ENCODE peak calls at places on chromosomes 11 and 22, in four cellular contexts. One of them, this sample, is unnamed.

GRCh38 chr11:45209904-45210699 is 63.7 kb downstream of the PRDM11 start:
- DNase-seq in K562: no peak
- DNase-seq in GM12878: no peak
- DNase-seq in WTC11: peak; percentile 72
- DNase-seq in this sample: no peak

GRCh38 chr11:23539556-23539955 is 679.3 kb upstream of the CCDC179 start:
- DNase-seq in K562: no peak
- DNase-seq in GM12878: no peak
- DNase-seq in WTC11: no peak
- DNase-seq in this sample: no peak

GRCh38 chr11:29447821-29448220 is 569.0 kb downstream of the KCNA4 start:
- DNase-seq in GM12878: no peak
- DNase-seq in K562: no peak
- DNase-seq in WTC11: no peak
- DNase-seq in this sample: no peak

GRCh38 chr11:9962722-9963121 is 298.8 kb downstream of the SWAP70 start:
- DNase-seq in K562: no peak
- DNase-seq in WTC11: no peak
- DNase-seq in GM12878: peak; percentile 48
- DNase-seq in this sample: no peak

GRCh38 chr22:27107824-27108223 is 450.4 kb downstream of the MIAT start:
- DNase-seq in K562: no peak
- DNase-seq in GM12878: no peak
- DNase-seq in WTC11: no peak
- DNase-seq in this sample: peak; percentile 30

GRCh38 chr11:108009497-108010360 is 1.0 kb downstream of the CUL5 start:
- DNase-seq in K562: no peak
- DNase-seq in GM12878: no peak
- DNase-seq in WTC11: no peak
- DNase-seq in this sample: peak; percentile 16

GRCh38 chr11:15547685-15548084 is 433.0 kb downstream of the INSC start:
- DNase-seq in WTC11: no peak
- DNase-seq in K562: no peak
- DNase-seq in GM12878: no peak
- DNase-seq in this sample: no peak

GRCh38 chr22:38072322-38073149 is 11.4 kb downstream of the SLC16A8 start:
- DNase-seq in GM12878: no peak
- DNase-seq in WTC11: no peak
- DNase-seq in K562: no peak
- DNase-seq in this sample: no peak

GRCh38 chr11:62647609-62648005 is 1.2 kb upstream of the GANAB start:
- DNase-seq in K562: no peak
- DNase-seq in WTC11: no peak
- DNase-seq in GM12878: no peak
- DNase-seq in this sample: no peak

GRCh38 chr11:78200553-78200952 is 11.8 kb downstream of the USP35 start:
- DNase-seq in K562: no peak
- DNase-seq in GM12878: no peak
- DNase-seq in WTC11: no peak
- DNase-seq in this sample: no peak

GRCh38 chr22:23292453-23293350 is 112.4 kb downstream of the BCR start:
- DNase-seq in GM12878: no peak
- DNase-seq in WTC11: no peak
- DNase-seq in K562: no peak
- DNase-seq in this sample: no peak

GRCh38 chr22:31092161-31092560 is 11.0 kb downstream of the SMTN start:
- DNase-seq in WTC11: no peak
- DNase-seq in K562: no peak
- DNase-seq in GM12878: no peak
- DNase-seq in this sample: no peak

GRCh38 chr11:90213322-90213721 is 9.5 kb downstream of the CHORDC1 start:
- DNase-seq in GM12878: no peak
- DNase-seq in K562: no peak
- DNase-seq in WTC11: no peak
- DNase-seq in this sample: no peak

GRCh38 chr11:69076129-69076791 is 27.5 kb downstream of the TPCN2 start:
- DNase-seq in K562: no peak
- DNase-seq in GM12878: no peak
- DNase-seq in WTC11: no peak
- DNase-seq in this sample: no peak

GRCh38 chr22:35275580-35275979 is 18.3 kb downstream of the HMGXB4 start:
- DNase-seq in WTC11: no peak
- DNase-seq in K562: no peak
- DNase-seq in GM12878: no peak
- DNase-seq in this sample: no peak

GRCh38 chr22:39204216-39204615 is 40.6 kb downstream of the PDGFB start:
- DNase-seq in K562: no peak
- DNase-seq in WTC11: no peak
- DNase-seq in GM12878: no peak
- DNase-seq in this sample: no peak

GRCh38 chr11:96130061-96130460 is 206.2 kb upstream of the MTMR2 start:
- DNase-seq in GM12878: no peak
- DNase-seq in K562: no peak
- DNase-seq in WTC11: no peak
- DNase-seq in this sample: no peak

GRCh38 chr11:2774173-2775082 is 74.6 kb upstream of the KCNQ1OT1 start:
- DNase-seq in GM12878: no peak
- DNase-seq in WTC11: peak; percentile 4
- DNase-seq in K562: no peak
- DNase-seq in this sample: no peak

GRCh38 chr22:19201858-19202798 is 23.6 kb upstream of the SLC25A1 start:
- DNase-seq in K562: peak; percentile 99
- DNase-seq in GM12878: no peak
- DNase-seq in WTC11: no peak
- DNase-seq in this sample: no peak

GRCh38 chr11:44574620-44575287 is 9.3 kb downstream of the CD82 start:
- DNase-seq in K562: no peak
- DNase-seq in GM12878: peak; percentile 66
- DNase-seq in WTC11: no peak
- DNase-seq in this sample: no peak

GRCh38 chr11:57484141-57484710 is 23.9 kb downstream of the RTN4RL2 start:
- DNase-seq in WTC11: no peak
- DNase-seq in K562: no peak
- DNase-seq in GM12878: no peak
- DNase-seq in this sample: no peak

GRCh38 chr11:123238297-123238696 is 43.2 kb upstream of the CLMP start:
- DNase-seq in WTC11: no peak
- DNase-seq in GM12878: no peak
- DNase-seq in K562: no peak
- DNase-seq in this sample: no peak

GRCh38 chr11:131852757-131853156 is 482.3 kb downstream of the NTM start:
- DNase-seq in GM12878: no peak
- DNase-seq in WTC11: no peak
- DNase-seq in K562: no peak
- DNase-seq in this sample: no peak

GRCh38 chr11:15236514-15236913 is 121.8 kb downstream of the INSC start:
- DNase-seq in GM12878: no peak
- DNase-seq in K562: no peak
- DNase-seq in WTC11: no peak
- DNase-seq in this sample: no peak

GRCh38 chr22:36252754-36253522 is at the start of gene APOL1:
- DNase-seq in WTC11: no peak
- DNase-seq in K562: peak; percentile 23
- DNase-seq in GM12878: peak; percentile 62
- DNase-seq in this sample: peak; percentile 63

GRCh38 chr11:130726234-130726559 is 190.1 kb downstream of the SNX19 start:
- DNase-seq in GM12878: no peak
- DNase-seq in WTC11: no peak
- DNase-seq in K562: no peak
- DNase-seq in this sample: no peak

GRCh38 chr11:73520358-73521061 is 77.4 kb downstream of the FAM168A start:
- DNase-seq in GM12878: peak; percentile 47
- DNase-seq in WTC11: no peak
- DNase-seq in K562: no peak
- DNase-seq in this sample: no peak

GRCh38 chr11:66007201-66007634 is 4.6 kb upstream of the CST6 start:
- DNase-seq in GM12878: no peak
- DNase-seq in K562: no peak
- DNase-seq in WTC11: no peak
- DNase-seq in this sample: no peak

GRCh38 chr11:130477646-130478203 is 29.3 kb downstream of the ADAMTS15 start:
- DNase-seq in K562: no peak
- DNase-seq in WTC11: no peak
- DNase-seq in GM12878: no peak
- DNase-seq in this sample: no peak

GRCh38 chr11:122319842-122320555 is 204.0 kb upstream of the BLID start:
- DNase-seq in GM12878: no peak
- DNase-seq in WTC11: no peak
- DNase-seq in K562: no peak
- DNase-seq in this sample: no peak

GRCh38 chr11:73393011-73393380 is 16.8 kb downstream of the RELT start:
- DNase-seq in WTC11: no peak
- DNase-seq in GM12878: no peak
- DNase-seq in K562: no peak
- DNase-seq in this sample: no peak

GRCh38 chr11:2573240-2574042 is 126.4 kb downstream of the KCNQ1OT1 start:
- DNase-seq in WTC11: peak; percentile 7
- DNase-seq in GM12878: no peak
- DNase-seq in K562: no peak
- DNase-seq in this sample: no peak

GRCh38 chr11:31199403-31199802 is 170.1 kb downstream of the DCDC1 start:
- DNase-seq in GM12878: no peak
- DNase-seq in K562: no peak
- DNase-seq in WTC11: no peak
- DNase-seq in this sample: no peak

GRCh38 chr11:3954448-3955298 is 99.2 kb downstream of the STIM1 start:
- DNase-seq in WTC11: no peak
- DNase-seq in K562: peak; percentile 32
- DNase-seq in GM12878: no peak
- DNase-seq in this sample: no peak

GRCh38 chr11:66868726-66869291 is 11.9 kb downstream of the LRFN4 start:
- DNase-seq in K562: peak; percentile 86
- DNase-seq in GM12878: peak; percentile 40
- DNase-seq in WTC11: peak; percentile 93
- DNase-seq in this sample: peak; percentile 82

GRCh38 chr22:49811014-49811791 is 16.5 kb downstream of the BRD1 start:
- DNase-seq in K562: no peak
- DNase-seq in WTC11: no peak
- DNase-seq in GM12878: no peak
- DNase-seq in this sample: no peak

GRCh38 chr11:125460275-125460674 is 35.8 kb downstream of the FEZ1 start:
- DNase-seq in K562: no peak
- DNase-seq in WTC11: no peak
- DNase-seq in GM12878: no peak
- DNase-seq in this sample: no peak

GRCh38 chr11:64799925-64800632 is 2.9 kb downstream of the MAP4K2 start:
- DNase-seq in GM12878: no peak
- DNase-seq in K562: no peak
- DNase-seq in WTC11: no peak
- DNase-seq in this sample: peak; percentile 60

DNA sequence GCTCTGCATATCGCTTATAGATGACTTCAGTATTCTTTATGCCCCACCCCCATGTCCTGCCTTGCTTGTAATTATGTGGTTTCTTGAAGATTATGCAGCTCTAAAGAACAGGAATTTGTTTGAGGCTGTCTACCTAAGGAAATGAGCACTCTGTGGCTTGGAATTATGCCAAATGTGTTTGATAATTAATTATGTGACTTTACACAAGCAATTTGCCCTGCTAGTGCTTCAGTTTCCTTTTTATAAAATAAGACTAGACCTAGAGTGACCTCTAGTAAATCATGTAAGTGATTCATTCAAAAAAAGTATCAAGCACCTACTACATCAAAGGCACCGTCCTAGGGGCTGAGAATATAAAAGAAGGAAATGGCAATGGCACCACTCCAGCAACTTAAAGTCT is 491.5 kb upstream of the KIRREL3 start:
- DNase-seq in K562: no peak
- DNase-seq in GM12878: no peak
- DNase-seq in WTC11: no peak
- DNase-seq in this sample: no peak
- TF ChIP-seq ETV6 in K562: no peak
- TF ChIP-seq ETV6 in GM12878: no peak
- TF ChIP-seq ETV6 in WTC11: no peak
- TF ChIP-seq ETV6 in this sample: no peak

GRCh38 chr11:110728883-110729282 is 16.6 kb upstream of the ARHGAP20 start:
- DNase-seq in WTC11: no peak
- DNase-seq in K562: no peak
- DNase-seq in GM12878: no peak
- DNase-seq in this sample: no peak
- TF ChIP-seq CREM in WTC11: no peak
- TF ChIP-seq CREM in K562: no peak
- TF ChIP-seq CREM in GM12878: no peak
- TF ChIP-seq CREM in this sample: no peak

GRCh38 chr11:111975076-111975806 is 38.1 kb downstream of the DIXDC1 start:
- DNase-seq in GM12878: no peak
- DNase-seq in WTC11: no peak
- DNase-seq in K562: no peak
- DNase-seq in this sample: no peak
- TF ChIP-seq ETV6 in GM12878: no peak
- TF ChIP-seq ETV6 in WTC11: no peak
- TF ChIP-seq ETV6 in K562: no peak
- TF ChIP-seq ETV6 in this sample: no peak

DNA sequence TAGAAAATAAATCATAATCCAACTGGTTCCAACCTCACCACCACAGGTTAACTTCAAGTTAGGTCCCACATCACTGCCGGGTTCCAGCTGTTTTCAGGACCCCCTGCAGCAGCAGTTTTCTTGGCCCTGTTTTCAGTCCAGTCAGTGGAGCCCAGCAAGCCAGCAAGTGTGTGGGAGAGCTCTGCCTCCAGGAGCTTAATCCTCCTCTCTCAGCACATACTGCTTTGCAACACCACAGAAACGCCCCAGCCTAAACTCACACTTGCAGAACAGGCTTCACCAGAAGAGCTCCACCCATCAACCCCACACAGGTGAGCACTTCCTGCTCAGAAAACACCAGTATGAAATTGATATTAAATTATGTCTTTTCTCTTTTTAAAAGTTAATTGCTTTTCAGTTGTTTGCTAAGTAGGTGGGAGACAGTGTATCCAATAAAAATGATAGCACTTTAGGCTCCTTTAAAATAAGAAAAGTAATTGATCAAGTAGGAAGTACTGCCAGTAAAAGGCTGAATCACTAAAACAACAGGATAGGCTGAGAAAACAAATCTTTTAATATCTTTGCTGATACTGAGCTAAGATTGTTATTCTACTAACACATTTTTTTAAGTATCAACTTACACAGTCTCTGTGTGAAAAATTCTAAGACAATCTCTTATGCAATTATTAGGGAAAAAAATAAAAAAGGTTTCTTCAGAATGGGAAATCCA is 81.5 kb upstream of the TP53AIP1 start:
- DNase-seq in GM12878: no peak
- DNase-seq in K562: no peak
- DNase-seq in WTC11: peak; percentile 53
- DNase-seq in this sample: no peak
- TF ChIP-seq CREM in GM12878: no peak
- TF ChIP-seq CREM in K562: no peak
- TF ChIP-seq CREM in WTC11: no peak
- TF ChIP-seq CREM in this sample: no peak

This sample was measured in HepG2.